ENCODE peak calls at places on chromosomes 3 and 15, in ten cellular contexts. I is fibroblast of mammary gland; L is stimulated activated naive CD8-positive, alpha-beta T cell treated with anti-CD3 and anti-CD28 coated beads, Interleukin-15, Interleukin-2, amounts not matched to agents 100 U/mL and 50 U/mL, for 24 hours; E is osteocyte; P is stimulated activated CD4-positive, alpha-beta T cell treated with anti-CD3 and anti-CD28 coated beads, Interleukin-15, amount 100 ng/mL, for 1 hour; F is cardiac fibroblast; Q is substantia nigra; T is naive B cell; V is mesendoderm; S is CD4-positive, alpha-beta T cell. G is an unnamed sample.

GRCh38 chr15:71823801-71824200 is 13.4 kb downstream of the NR2E3 start:
- DNase-seq in E (no peak), P (no peak), Q (no peak), T (no peak), S (no peak), L (no peak), V (no peak), F (no peak), I (no peak), G (no peak)

GRCh38 chr3:39349080-39349479 is 19.6 kb downstream of the CCR8 start:
- DNase-seq in S (no peak), L (no peak), V (no peak), T (no peak), P (no peak), F (no peak), E (no peak), I (no peak), Q (no peak), G (no peak)

GRCh38 chr3:33665294-33665693 is 52.8 kb downstream of the CLASP2 start:
- DNase-seq in E (no peak), S (no peak), V (no peak), P (no peak), L (no peak), I (peak; percentile 52), F (peak; percentile 40), Q (no peak), T (no peak), G (no peak)

GRCh38 chr15:29726553-29726952 is 95.7 kb downstream of the TJP1 start:
- DNase-seq in V (no peak), F (no peak), E (no peak), L (no peak), T (no peak), S (no peak), I (no peak), Q (no peak), P (no peak), G (no peak)

GRCh38 chr3:88148651-88149050 is 1.1 kb upstream of the C3orf38 start:
- DNase-seq in Q (no peak), P (no peak), E (no peak), L (peak; percentile 9), T (no peak), V (no peak), I (no peak), F (no peak), S (no peak), G (no peak)

GRCh38 chr3:29642393-29643033 is 361.6 kb downstream of the RBMS3 start:
- DNase-seq in F (peak; percentile 80), S (no peak), V (peak; percentile 36), Q (peak; percentile 6), E (no peak), L (no peak), P (no peak), I (peak; percentile 71), T (no peak), G (peak; percentile 57)

GRCh38 chr3:128619146-128619890 is 31.3 kb downstream of the RPN1 start:
- DNase-seq in F (peak; percentile 98), Q (no peak), I (peak; percentile 97), T (no peak), E (no peak), P (no peak), S (no peak), V (no peak), L (peak; percentile 37), G (no peak)

GRCh38 chr3:128408693-128409620 is 57.7 kb downstream of the DNAJB8 start:
- DNase-seq in I (no peak), E (no peak), T (no peak), S (no peak), F (no peak), V (no peak), P (no peak), L (no peak), Q (no peak), G (no peak)

GRCh38 chr15:40064231-40064894 is 25.4 kb upstream of the SRP14 start:
- DNase-seq in P (no peak), T (no peak), L (no peak), Q (no peak), I (peak; percentile 40), V (peak; percentile 91), F (peak; percentile 96), E (no peak), S (no peak), G (peak; percentile 78)

GRCh38 chr3:168047190-168047795 is 48.4 kb downstream of the GOLIM4 start:
- DNase-seq in V (peak; percentile 86), S (no peak), I (peak; percentile 88), Q (no peak), L (no peak), T (peak; percentile 51), P (no peak), F (peak; percentile 91), E (no peak), G (no peak)

GRCh38 chr3:12947504-12948369 is 106.4 kb upstream of the RPL32 start:
- DNase-seq in L (no peak), T (no peak), S (no peak), Q (no peak), P (no peak), V (peak; percentile 48), E (no peak), F (peak; percentile 57), I (peak; percentile 64), G (no peak)

GRCh38 chr15:83869329-83869728 is 215.4 kb downstream of the ADAMTSL3 start:
- DNase-seq in Q (no peak), I (no peak), F (no peak), L (no peak), T (no peak), P (no peak), E (no peak), S (no peak), V (no peak), G (peak; percentile 59)

GRCh38 chr3:70963412-70963811 is 620.1 kb downstream of the FOXP1 start:
- DNase-seq in L (no peak), Q (no peak), P (no peak), F (no peak), T (no peak), V (no peak), S (no peak), I (no peak), E (no peak), G (no peak)

GRCh38 chr3:123663977-123664376 is 79.1 kb upstream of the HACD2 start:
- DNase-seq in T (no peak), Q (no peak), E (no peak), L (no peak), I (no peak), P (no peak), V (no peak), S (no peak), F (no peak), G (no peak)

GRCh38 chr3:66407281-66408218 is 93.3 kb downstream of the LRIG1 start:
- DNase-seq in E (peak; percentile 92), F (peak; percentile 63), Q (peak; percentile 55), P (peak; percentile 69), I (peak; percentile 67), S (peak; percentile 75), T (peak; percentile 57), L (peak; percentile 81), V (peak; percentile 77), G (peak; percentile 88)

GRCh38 chr15:71114887-71115566 is at the start of gene THSD4:
- DNase-seq in I (peak; percentile 71), S (peak; percentile 40), V (peak; percentile 90), P (peak; percentile 53), E (peak; percentile 88), L (peak; percentile 76), F (peak; percentile 78), T (no peak), Q (no peak), G (peak; percentile 94)

GRCh38 chr3:120177151-120177550 is 82.9 kb upstream of the GSK3B start:
- DNase-seq in I (peak; percentile 85), S (no peak), E (no peak), V (peak; percentile 97), P (no peak), Q (no peak), L (no peak), F (peak; percentile 91), T (no peak), G (peak; percentile 98)

GRCh38 chr3:173221010-173221409 is 80.0 kb upstream of the SPATA16 start:
- DNase-seq in E (no peak), P (no peak), S (no peak), T (no peak), L (no peak), V (peak; percentile 58), Q (no peak), I (no peak), F (peak; percentile 6), G (no peak)